ENCODE peak calls at places on chromosomes 12 and 14, in five cellular contexts. T, X, R, C and B are unnamed samples.
A peak's percentile ranks its signal among the peaks of the same experiment; 100 is the strongest.

GRCh38 chr14:31881531-31882310 is 195.4 kb upstream of the ARHGAP5 start:
- DNase-seq in T (no peak), X (no peak), R (peak; percentile 28), C (no peak), B (no peak)

GRCh38 chr14:64968651-64969050 is 3.5 kb downstream of the RAB15 start:
- DNase-seq in T (no peak), X (no peak), R (no peak), C (no peak), B (no peak)

GRCh38 chr12:77720258-77720657 is 110.4 kb upstream of the NAV3 start:
- DNase-seq in T (no peak), X (no peak), R (no peak), C (no peak), B (peak; percentile 3)

GRCh38 chr12:2384029-2384386 is 331.2 kb downstream of the CACNA1C start:
- DNase-seq in T (no peak), X (no peak), R (peak; percentile 47), C (no peak), B (no peak)

GRCh38 chr12:91191516-91192111 is 9.0 kb upstream of the DCN start:
- DNase-seq in T (no peak), X (no peak), R (no peak), C (no peak), B (no peak)

GRCh38 chr12:4134833-4135597 is 138.5 kb upstream of the CCND2 start:
- DNase-seq in T (no peak), X (no peak), R (no peak), C (no peak), B (no peak)

GRCh38 chr14:100416921-100417451 is 93.8 kb downstream of the SLC25A47 start:
- DNase-seq in T (no peak), X (no peak), R (peak; percentile 83), C (no peak), B (peak; percentile 57)

GRCh38 chr14:68965261-68965761 is 13.8 kb downstream of the ACTN1 start:
- DNase-seq in T (no peak), X (no peak), R (no peak), C (no peak), B (no peak)

GRCh38 chr12:75120202-75120774 is 89.4 kb downstream of the KCNC2 start:
- DNase-seq in T (no peak), X (no peak), R (no peak), C (no peak), B (no peak)

GRCh38 chr12:1801285-1801975 is 18.9 kb upstream of the LRTM2 start:
- DNase-seq in T (peak; percentile 20), X (no peak), R (peak; percentile 29), C (no peak), B (no peak)

GRCh38 chr14:35159742-35160409 is 37.5 kb downstream of the PRORP start:
- DNase-seq in T (no peak), X (no peak), R (peak; percentile 97), C (no peak), B (peak; percentile 88)

GRCh38 chr14:46399049-46399448 is 252.5 kb downstream of the RPL10L start:
- DNase-seq in T (no peak), X (no peak), R (no peak), C (no peak), B (no peak)

GRCh38 chr14:21308479-21309237 is 28.8 kb downstream of the RPGRIP1 start:
- DNase-seq in T (no peak), X (peak; percentile 51), R (peak; percentile 23), C (peak; percentile 88), B (peak; percentile 50)

GRCh38 chr12:72094490-72094889 is 155.8 kb downstream of the TPH2 start:
- DNase-seq in T (no peak), X (no peak), R (no peak), C (no peak), B (no peak)

GRCh38 chr12:131959641-131960589 is 10.2 kb downstream of the EP400 start:
- DNase-seq in T (peak; percentile 47), X (no peak), R (no peak), C (no peak), B (no peak)

GRCh38 chr12:118960161-118960560 is 21.2 kb upstream of the SRRM4 start:
- DNase-seq in T (no peak), X (no peak), R (no peak), C (no peak), B (no peak)

GRCh38 chr14:90274808-90275454 is 18.6 kb downstream of the PSMC1 start:
- DNase-seq in T (no peak), X (no peak), R (peak; percentile 78), C (no peak), B (no peak)

GRCh38 chr12:20105938-20106337 is 262.4 kb upstream of the PDE3A start:
- DNase-seq in T (no peak), X (no peak), R (peak; percentile 65), C (no peak), B (no peak)

GRCh38 chr14:68638056-68638816 is 154.6 kb downstream of the ZFP36L1 start:
- DNase-seq in T (no peak), X (no peak), R (peak; percentile 18), C (no peak), B (no peak)

GRCh38 chr14:44959538-44959937 is 2.2 kb downstream of the KLHL28 start:
- DNase-seq in T (no peak), X (no peak), R (no peak), C (no peak), B (no peak)

GRCh38 chr12:110042260-110042659 is 6.1 kb downstream of the C12orf76 start:
- DNase-seq in T (no peak), X (no peak), R (no peak), C (no peak), B (peak; percentile 72)

GRCh38 chr14:32692441-32692840 is 246.2 kb upstream of the NPAS3 start:
- DNase-seq in T (no peak), X (no peak), R (no peak), C (no peak), B (no peak)

GRCh38 chr14:70641548-70642312 is at the start of gene TTC9:
- DNase-seq in T (peak; percentile 89), X (peak; percentile 53), R (no peak), C (no peak), B (peak; percentile 52)

GRCh38 chr12:58452546-58452945 is 467.8 kb downstream of the LRIG3 start:
- DNase-seq in T (no peak), X (no peak), R (peak; percentile 56), C (no peak), B (no peak)

GRCh38 chr12:22318122-22318737 is 16.3 kb downstream of the ST8SIA1 start:
- DNase-seq in T (no peak), X (no peak), R (peak; percentile 28), C (no peak), B (no peak)

GRCh38 chr12:62604856-62605255 is 138.2 kb downstream of the MON2 start:
- DNase-seq in T (no peak), X (peak; percentile 31), R (peak; percentile 35), C (no peak), B (no peak)

GRCh38 chr14:95519699-95520098 is 3.2 kb upstream of the SYNE3 start:
- DNase-seq in T (peak; percentile 79), X (no peak), R (peak; percentile 77), C (no peak), B (no peak)

GRCh38 chr12:125299840-125300239 is 234.6 kb downstream of the AACS start:
- DNase-seq in T (no peak), X (no peak), R (no peak), C (no peak), B (no peak)

GRCh38 chr12:125295550-125295949 is 230.3 kb downstream of the AACS start:
- DNase-seq in T (no peak), X (no peak), R (no peak), C (no peak), B (no peak)

GRCh38 chr12:125300249-125300648 is 235.0 kb downstream of the AACS start:
- DNase-seq in T (no peak), X (no peak), R (no peak), C (no peak), B (no peak)

GRCh38 chr12:125292700-125293099 is 227.5 kb downstream of the AACS start:
- DNase-seq in T (no peak), X (peak; percentile 23), R (no peak), C (no peak), B (no peak)

DNA sequence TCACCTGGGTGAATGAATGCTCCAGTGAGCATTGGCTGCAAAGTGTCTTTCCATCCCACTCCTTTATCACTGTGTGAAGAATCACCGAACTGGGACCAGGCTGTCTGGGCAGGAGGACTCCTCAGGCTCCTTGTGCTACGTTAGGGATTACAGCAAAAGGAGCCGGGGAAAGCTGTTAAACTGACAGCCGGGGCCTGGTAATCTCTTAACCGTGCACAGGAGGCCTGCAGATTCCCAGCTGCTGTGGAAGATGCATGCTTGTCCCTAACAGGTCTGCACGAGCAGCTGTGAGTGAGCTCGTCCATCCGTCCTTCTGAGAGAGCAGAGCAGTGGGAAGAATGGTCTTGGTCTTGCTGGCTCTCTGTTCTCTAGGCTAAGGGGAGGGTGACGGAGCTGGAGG is 231.5 kb downstream of the AACS start:
- DNase-seq in T (no peak), X (no peak), R (no peak), C (no peak), B (no peak)
- TF ChIP-seq SMC3 in T (no peak), X (no peak), R (no peak), C (no peak), B (no peak)

GRCh38 chr12:95549392-95550084 is 1.7 kb downstream of the USP44 start:
- DNase-seq in T (no peak), X (no peak), R (no peak), C (no peak), B (no peak)

GRCh38 chr12:95547522-95548055 is 3.7 kb downstream of the USP44 start:
- DNase-seq in T (no peak), X (no peak), R (peak; percentile 96), C (no peak), B (no peak)

GRCh38 chr12:95548539-95549391 is 2.5 kb downstream of the USP44 start:
- DNase-seq in T (peak; percentile 98), X (peak; percentile 84), R (peak; percentile 64), C (no peak), B (peak; percentile 51)

GRCh38 chr12:95546491-95546813 is 4.8 kb downstream of the USP44 start:
- DNase-seq in T (no peak), X (no peak), R (no peak), C (no peak), B (no peak)

GRCh38 chr12:95548056-95548538 is 3.2 kb downstream of the USP44 start:
- DNase-seq in T (peak; percentile 72), X (peak; percentile 15), R (no peak), C (no peak), B (no peak)
- TF ChIP-seq SMC3 in T (no peak), X (no peak), R (no peak), C (no peak), B (no peak)

GRCh38 chr12:115444336-115444735 is 760.4 kb upstream of the TBX3 start:
- DNase-seq in T (no peak), X (no peak), R (no peak), C (no peak), B (no peak)
- TF ChIP-seq SMC3 in T (no peak), X (no peak), R (no peak), C (no peak), B (no peak)

GRCh38 chr12:6630696-6631095 is 5.1 kb downstream of the LPAR5 start:
- DNase-seq in T (peak; percentile 76), X (no peak), R (no peak), C (no peak), B (no peak)

GRCh38 chr12:6632026-6632978 is 3.5 kb downstream of the LPAR5 start:
- DNase-seq in T (peak; percentile 43), X (no peak), R (no peak), C (peak; percentile 81), B (no peak)

GRCh38 chr12:6626654-6627283 is 9.0 kb downstream of the LPAR5 start:
- DNase-seq in T (no peak), X (peak; percentile 60), R (no peak), C (no peak), B (no peak)

GRCh38 chr12:6631549-6631961 is 4.2 kb downstream of the LPAR5 start:
- DNase-seq in T (no peak), X (no peak), R (no peak), C (no peak), B (no peak)

GRCh38 chr12:6627598-6627997 is 8.2 kb downstream of the LPAR5 start:
- DNase-seq in T (no peak), X (peak; percentile 38), R (no peak), C (no peak), B (no peak)
- TF ChIP-seq SMC3 in T (no peak), X (no peak), R (no peak), C (no peak), B (no peak)